ENCODE peak calls at places on chromosomes 2 and 18, in eight cellular contexts. One of them, this sample, is unnamed.

GRCh38 chr2:37886745-37887144 is 38.3 kb upstream of the RMDN2 start:
- DNase-seq in AG09309: peak
- DNase-seq in GM23338: no peak
- DNase-seq in cardiac muscle cell: no peak
- DNase-seq in Calu3: no peak
- DNase-seq in nephron progenitor cell: no peak
- DNase-seq in endothelial cell: no peak
- DNase-seq in WERI-Rb-1: no peak
- DNase-seq in this sample: no peak

GRCh38 chr18:71012789-71013188 is 723.9 kb downstream of the SOCS6 start:
- DNase-seq in AG09309: no peak
- DNase-seq in endothelial cell: no peak
- DNase-seq in Calu3: no peak
- DNase-seq in cardiac muscle cell: no peak
- DNase-seq in nephron progenitor cell: no peak
- DNase-seq in WERI-Rb-1: no peak
- DNase-seq in GM23338: no peak
- DNase-seq in this sample: no peak

GRCh38 chr2:177031435-177032222 is 181.0 kb upstream of the HNRNPA3 start:
- DNase-seq in WERI-Rb-1: peak
- DNase-seq in cardiac muscle cell: no peak
- DNase-seq in nephron progenitor cell: no peak
- DNase-seq in AG09309: no peak
- DNase-seq in Calu3: no peak
- DNase-seq in GM23338: peak
- DNase-seq in endothelial cell: no peak
- DNase-seq in this sample: no peak

GRCh38 chr2:216294305-216294704 is 78.0 kb downstream of the MARCHF4 start:
- DNase-seq in nephron progenitor cell: no peak
- DNase-seq in cardiac muscle cell: no peak
- DNase-seq in WERI-Rb-1: no peak
- DNase-seq in GM23338: no peak
- DNase-seq in Calu3: no peak
- DNase-seq in endothelial cell: no peak
- DNase-seq in AG09309: no peak
- DNase-seq in this sample: no peak

GRCh38 chr18:32868424-32868823 is 95.6 kb upstream of the KLHL14 start:
- DNase-seq in nephron progenitor cell: no peak
- DNase-seq in AG09309: no peak
- DNase-seq in WERI-Rb-1: no peak
- DNase-seq in endothelial cell: no peak
- DNase-seq in cardiac muscle cell: no peak
- DNase-seq in GM23338: no peak
- DNase-seq in Calu3: no peak
- DNase-seq in this sample: no peak

GRCh38 chr2:6855860-6856547 is 9.7 kb downstream of the CMPK2 start:
- DNase-seq in GM23338: no peak
- DNase-seq in nephron progenitor cell: no peak
- DNase-seq in AG09309: no peak
- DNase-seq in WERI-Rb-1: no peak
- DNase-seq in cardiac muscle cell: no peak
- DNase-seq in Calu3: peak
- DNase-seq in endothelial cell: no peak
- DNase-seq in this sample: no peak

GRCh38 chr2:157468931-157469708 is 25.2 kb upstream of the CYTIP start:
- DNase-seq in cardiac muscle cell: no peak
- DNase-seq in Calu3: no peak
- DNase-seq in endothelial cell: no peak
- DNase-seq in AG09309: peak
- DNase-seq in WERI-Rb-1: no peak
- DNase-seq in GM23338: no peak
- DNase-seq in nephron progenitor cell: no peak
- DNase-seq in this sample: no peak

GRCh38 chr2:177604291-177605065 is 211.9 kb downstream of the AGPS start:
- DNase-seq in GM23338: peak
- DNase-seq in cardiac muscle cell: peak
- DNase-seq in endothelial cell: peak
- DNase-seq in AG09309: peak
- DNase-seq in WERI-Rb-1: peak
- DNase-seq in Calu3: peak
- DNase-seq in nephron progenitor cell: peak
- DNase-seq in this sample: peak

GRCh38 chr2:123415678-123416077 is 609.4 kb upstream of the CNTNAP5 start:
- DNase-seq in cardiac muscle cell: no peak
- DNase-seq in AG09309: no peak
- DNase-seq in WERI-Rb-1: no peak
- DNase-seq in Calu3: no peak
- DNase-seq in GM23338: no peak
- DNase-seq in endothelial cell: no peak
- DNase-seq in nephron progenitor cell: no peak
- DNase-seq in this sample: no peak

GRCh38 chr2:15313657-15314056 is 247.5 kb downstream of the NBAS start:
- DNase-seq in AG09309: no peak
- DNase-seq in cardiac muscle cell: no peak
- DNase-seq in GM23338: no peak
- DNase-seq in endothelial cell: no peak
- DNase-seq in WERI-Rb-1: no peak
- DNase-seq in Calu3: no peak
- DNase-seq in nephron progenitor cell: no peak
- DNase-seq in this sample: no peak

GRCh38 chr2:66433945-66434678 is 813 bp upstream of the MEIS1 start:
- DNase-seq in AG09309: no peak
- DNase-seq in nephron progenitor cell: peak
- DNase-seq in WERI-Rb-1: peak
- DNase-seq in cardiac muscle cell: peak
- DNase-seq in GM23338: peak
- DNase-seq in Calu3: peak
- DNase-seq in endothelial cell: peak
- DNase-seq in this sample: no peak

GRCh38 chr18:68438536-68438935 is 276.4 kb downstream of the TMX3 start:
- DNase-seq in Calu3: no peak
- DNase-seq in endothelial cell: no peak
- DNase-seq in WERI-Rb-1: no peak
- DNase-seq in AG09309: no peak
- DNase-seq in nephron progenitor cell: no peak
- DNase-seq in GM23338: no peak
- DNase-seq in cardiac muscle cell: no peak
- DNase-seq in this sample: no peak

GRCh38 chr2:47344890-47345583 is 57.9 kb upstream of the MSH2 start:
- DNase-seq in GM23338: peak
- DNase-seq in AG09309: no peak
- DNase-seq in cardiac muscle cell: peak
- DNase-seq in nephron progenitor cell: peak
- DNase-seq in endothelial cell: peak
- DNase-seq in Calu3: peak
- DNase-seq in WERI-Rb-1: peak
- DNase-seq in this sample: peak

GRCh38 chr2:41759880-41760279 is 287.9 kb upstream of the PKDCC start:
- DNase-seq in Calu3: no peak
- DNase-seq in GM23338: no peak
- DNase-seq in WERI-Rb-1: no peak
- DNase-seq in nephron progenitor cell: no peak
- DNase-seq in cardiac muscle cell: no peak
- DNase-seq in endothelial cell: no peak
- DNase-seq in AG09309: no peak
- DNase-seq in this sample: no peak

GRCh38 chr2:41763091-41763490 is 284.7 kb upstream of the PKDCC start:
- DNase-seq in endothelial cell: no peak
- DNase-seq in nephron progenitor cell: no peak
- DNase-seq in GM23338: no peak
- DNase-seq in Calu3: no peak
- DNase-seq in cardiac muscle cell: no peak
- DNase-seq in WERI-Rb-1: peak
- DNase-seq in AG09309: no peak
- DNase-seq in this sample: no peak

GRCh38 chr2:41768301-41768700 is 279.5 kb upstream of the PKDCC start:
- DNase-seq in WERI-Rb-1: no peak
- DNase-seq in nephron progenitor cell: no peak
- DNase-seq in endothelial cell: peak
- DNase-seq in Calu3: no peak
- DNase-seq in cardiac muscle cell: no peak
- DNase-seq in AG09309: no peak
- DNase-seq in GM23338: no peak
- DNase-seq in this sample: no peak

DNA sequence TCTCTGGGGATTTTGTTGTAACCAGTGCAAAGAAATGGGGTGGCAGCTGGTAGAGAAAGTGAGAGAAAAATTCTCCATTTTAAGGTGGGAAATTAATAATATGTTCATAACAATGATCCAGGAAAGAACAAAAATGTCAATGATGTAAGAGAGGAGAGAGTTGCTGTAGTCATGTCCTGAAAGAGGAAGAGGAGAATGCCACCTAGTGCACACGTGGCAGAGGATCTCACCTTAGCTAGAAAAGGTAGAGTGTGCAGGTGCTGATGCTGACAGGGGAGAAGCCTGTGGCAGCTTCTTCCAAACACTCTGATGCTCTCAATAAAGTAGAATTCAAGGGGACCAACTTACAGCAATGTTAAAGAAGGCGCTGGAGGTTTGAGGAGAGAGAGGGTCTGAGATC is 282.9 kb upstream of the PKDCC start:
- DNase-seq in nephron progenitor cell: no peak
- DNase-seq in Calu3: no peak
- DNase-seq in endothelial cell: no peak
- DNase-seq in cardiac muscle cell: no peak
- DNase-seq in WERI-Rb-1: no peak
- DNase-seq in AG09309: no peak
- DNase-seq in GM23338: no peak
- DNase-seq in this sample: no peak
- TF ChIP-seq CTCF in nephron progenitor cell: no peak
- TF ChIP-seq CTCF in Calu3: no peak
- TF ChIP-seq CTCF in endothelial cell: no peak
- TF ChIP-seq CTCF in cardiac muscle cell: no peak
- TF ChIP-seq CTCF in WERI-Rb-1: peak
- TF ChIP-seq CTCF in AG09309: no peak
- TF ChIP-seq CTCF in GM23338: peak
- TF ChIP-seq CTCF in this sample: no peak

GRCh38 chr2:160551259-160551658 is 57.7 kb upstream of the RBMS1 start:
- DNase-seq in AG09309: no peak
- DNase-seq in Calu3: no peak
- DNase-seq in WERI-Rb-1: no peak
- DNase-seq in GM23338: peak
- DNase-seq in endothelial cell: no peak
- DNase-seq in cardiac muscle cell: no peak
- DNase-seq in nephron progenitor cell: no peak
- DNase-seq in this sample: no peak
- TF ChIP-seq CTCF in AG09309: no peak
- TF ChIP-seq CTCF in Calu3: no peak
- TF ChIP-seq CTCF in WERI-Rb-1: no peak
- TF ChIP-seq CTCF in GM23338: no peak
- TF ChIP-seq CTCF in endothelial cell: no peak
- TF ChIP-seq CTCF in cardiac muscle cell: no peak
- TF ChIP-seq CTCF in nephron progenitor cell: no peak
- TF ChIP-seq CTCF in this sample: no peak

GRCh38 chr2:190805126-190805525 is 75.5 kb upstream of the GLS start:
- DNase-seq in Calu3: no peak
- DNase-seq in WERI-Rb-1: no peak
- DNase-seq in endothelial cell: no peak
- DNase-seq in GM23338: no peak
- DNase-seq in AG09309: no peak
- DNase-seq in nephron progenitor cell: no peak
- DNase-seq in cardiac muscle cell: no peak
- DNase-seq in this sample: no peak

GRCh38 chr2:190802810-190803209 is 77.8 kb upstream of the GLS start:
- DNase-seq in endothelial cell: no peak
- DNase-seq in Calu3: no peak
- DNase-seq in nephron progenitor cell: no peak
- DNase-seq in cardiac muscle cell: no peak
- DNase-seq in WERI-Rb-1: no peak
- DNase-seq in AG09309: no peak
- DNase-seq in GM23338: no peak
- DNase-seq in this sample: no peak

GRCh38 chr2:190802133-190802532 is 78.5 kb upstream of the GLS start:
- DNase-seq in WERI-Rb-1: no peak
- DNase-seq in cardiac muscle cell: no peak
- DNase-seq in AG09309: no peak
- DNase-seq in nephron progenitor cell: peak
- DNase-seq in GM23338: peak
- DNase-seq in Calu3: no peak
- DNase-seq in endothelial cell: peak
- DNase-seq in this sample: peak

GRCh38 chr2:190805843-190806242 is 74.8 kb upstream of the GLS start:
- DNase-seq in Calu3: no peak
- DNase-seq in AG09309: no peak
- DNase-seq in nephron progenitor cell: no peak
- DNase-seq in endothelial cell: no peak
- DNase-seq in cardiac muscle cell: no peak
- DNase-seq in WERI-Rb-1: no peak
- DNase-seq in GM23338: no peak
- DNase-seq in this sample: no peak

GRCh38 chr2:190804182-190804795 is 76.3 kb upstream of the GLS start:
- DNase-seq in cardiac muscle cell: no peak
- DNase-seq in WERI-Rb-1: no peak
- DNase-seq in nephron progenitor cell: no peak
- DNase-seq in AG09309: no peak
- DNase-seq in endothelial cell: peak
- DNase-seq in GM23338: peak
- DNase-seq in Calu3: peak
- DNase-seq in this sample: no peak
- TF ChIP-seq CTCF in cardiac muscle cell: peak
- TF ChIP-seq CTCF in WERI-Rb-1: no peak
- TF ChIP-seq CTCF in nephron progenitor cell: peak
- TF ChIP-seq CTCF in AG09309: peak
- TF ChIP-seq CTCF in endothelial cell: peak
- TF ChIP-seq CTCF in GM23338: peak
- TF ChIP-seq CTCF in Calu3: peak
- TF ChIP-seq CTCF in this sample: peak

GRCh38 chr2:116440104-116440653 is 1374.3 kb upstream of the DDX18 start:
- DNase-seq in WERI-Rb-1: no peak
- DNase-seq in cardiac muscle cell: no peak
- DNase-seq in Calu3: no peak
- DNase-seq in AG09309: no peak
- DNase-seq in nephron progenitor cell: no peak
- DNase-seq in endothelial cell: no peak
- DNase-seq in GM23338: no peak
- DNase-seq in this sample: no peak

DNA sequence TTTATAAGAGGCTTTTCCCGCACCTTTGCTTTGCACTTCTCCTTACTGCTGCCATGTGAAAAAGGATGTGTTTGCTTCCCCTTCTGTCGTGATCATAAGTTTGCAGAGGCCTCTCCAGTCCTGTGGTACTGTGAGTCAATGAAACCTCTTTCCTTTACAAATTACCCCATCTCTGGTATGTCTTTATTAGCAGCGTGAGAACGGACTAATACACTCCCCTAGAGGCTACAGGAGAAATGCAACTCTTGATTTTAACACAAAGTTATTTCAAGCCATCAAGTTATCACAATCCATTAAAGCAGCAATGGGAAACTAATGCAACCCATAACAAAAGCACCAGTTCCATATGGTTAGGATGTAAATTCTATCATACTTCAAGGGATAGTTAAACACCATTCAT is 1378.8 kb upstream of the DDX18 start:
- DNase-seq in endothelial cell: no peak
- DNase-seq in GM23338: peak
- DNase-seq in AG09309: no peak
- DNase-seq in Calu3: no peak
- DNase-seq in nephron progenitor cell: no peak
- DNase-seq in cardiac muscle cell: no peak
- DNase-seq in WERI-Rb-1: no peak
- DNase-seq in this sample: no peak
- TF ChIP-seq CTCF in endothelial cell: no peak
- TF ChIP-seq CTCF in GM23338: peak
- TF ChIP-seq CTCF in AG09309: no peak
- TF ChIP-seq CTCF in Calu3: no peak
- TF ChIP-seq CTCF in nephron progenitor cell: no peak
- TF ChIP-seq CTCF in cardiac muscle cell: no peak
- TF ChIP-seq CTCF in WERI-Rb-1: no peak
- TF ChIP-seq CTCF in this sample: no peak